ENCODE peak calls at places on chromosomes 12 and 14, in nine cellular contexts. S is Peyer's patch, R is endothelial cell, C is fibroblast of mammary gland, B is choroid plexus epithelial cell, F is RWPE1, L is kidney epithelial cell, M is H9, E is psoas muscle. Q is an unnamed sample.

GRCh38 chr12:109761631-109761950 is 48.0 kb downstream of the FAM222A start:
- DNase-seq in S (no peak), R (no peak), C (no peak), B (no peak), F (no peak), L (no peak), M (peak; percentile 26), E (peak; percentile 23), Q (peak; percentile 11)

GRCh38 chr12:67911293-67911637 is 78.0 kb upstream of the IFNG-AS1 start:
- DNase-seq in S (no peak), R (no peak), C (no peak), B (no peak), F (no peak), L (no peak), M (no peak), E (peak; percentile 45), Q (no peak)

GRCh38 chr14:46490150-46490769 is 161.3 kb downstream of the RPL10L start:
- DNase-seq in S (no peak), R (peak; percentile 44), C (no peak), B (peak; percentile 22), F (peak; percentile 1), L (no peak), M (peak; percentile 40), E (no peak), Q (no peak)

GRCh38 chr14:96268426-96269358 is 12.7 kb downstream of the BDKRB1 start:
- DNase-seq in S (peak; percentile 16), R (no peak), C (peak; percentile 98), B (peak; percentile 93), F (peak; percentile 96), L (peak; percentile 86), M (peak; percentile 19), E (peak; percentile 63), Q (no peak)

GRCh38 chr12:64814432-64814831 is 10.0 kb upstream of the TBC1D30 start:
- DNase-seq in S (no peak), R (no peak), C (no peak), B (no peak), F (no peak), L (no peak), M (no peak), E (no peak), Q (no peak)

GRCh38 chr14:103281496-103282231 is 52.4 kb upstream of the EIF5 start:
- DNase-seq in S (no peak), R (peak; percentile 56), C (peak; percentile 49), B (peak; percentile 79), F (peak; percentile 50), L (no peak), M (peak; percentile 81), E (no peak), Q (no peak)

GRCh38 chr12:105485926-105486325 is 155.4 kb downstream of the C12orf75 start:
- DNase-seq in S (no peak), R (no peak), C (no peak), B (peak; percentile 40), F (no peak), L (no peak), M (no peak), E (no peak), Q (no peak)

GRCh38 chr12:68521321-68521839 is 89.3 kb upstream of the RAP1B start:
- DNase-seq in S (no peak), R (no peak), C (peak; percentile 80), B (peak; percentile 91), F (peak; percentile 55), L (peak; percentile 55), M (no peak), E (no peak), Q (no peak)

GRCh38 chr12:101777476-101777875 is 38.2 kb upstream of the SYCP3 start:
- DNase-seq in S (no peak), R (no peak), C (no peak), B (no peak), F (no peak), L (no peak), M (no peak), E (no peak), Q (no peak)

GRCh38 chr14:101229666-101230065 is 326.1 kb upstream of the RTL1 start:
- DNase-seq in S (no peak), R (no peak), C (no peak), B (no peak), F (no peak), L (no peak), M (peak; percentile 25), E (peak; percentile 17), Q (no peak)

GRCh38 chr14:38116895-38117294 is 90.8 kb upstream of the SSTR1 start:
- DNase-seq in S (no peak), R (no peak), C (no peak), B (no peak), F (no peak), L (no peak), M (no peak), E (no peak), Q (no peak)

GRCh38 chr14:80781968-80782367 is 159.6 kb downstream of the CEP128 start:
- DNase-seq in S (no peak), R (no peak), C (peak; percentile 42), B (peak; percentile 53), F (no peak), L (peak; percentile 58), M (no peak), E (no peak), Q (no peak)

GRCh38 chr12:47754126-47754525 is 4.6 kb downstream of the RAPGEF3 start:
- DNase-seq in S (no peak), R (no peak), C (no peak), B (no peak), F (peak; percentile 63), L (no peak), M (no peak), E (no peak), Q (no peak)

GRCh38 chr12:49683604-49684309 is 23.4 kb downstream of the FMNL3 start:
- DNase-seq in S (no peak), R (no peak), C (no peak), B (no peak), F (no peak), L (no peak), M (no peak), E (no peak), Q (no peak)

GRCh38 chr12:39390752-39391151 is 52.2 kb downstream of the KIF21A start:
- DNase-seq in S (no peak), R (no peak), C (no peak), B (no peak), F (no peak), L (no peak), M (no peak), E (no peak), Q (no peak)

GRCh38 chr14:103890836-103891666 is 37.2 kb upstream of the TDRD9 start:
- DNase-seq in S (no peak), R (no peak), C (no peak), B (no peak), F (no peak), L (no peak), M (no peak), E (no peak), Q (no peak)

GRCh38 chr12:119302334-119303132 is 32.0 kb upstream of the CCDC60 start:
- DNase-seq in S (no peak), R (no peak), C (no peak), B (no peak), F (no peak), L (no peak), M (no peak), E (no peak), Q (no peak)

GRCh38 chr14:29016050-29016900 is 249.7 kb downstream of the FOXG1 start:
- DNase-seq in S (no peak), R (peak; percentile 68), C (peak; percentile 60), B (peak; percentile 74), F (peak; percentile 9), L (no peak), M (peak; percentile 78), E (no peak), Q (no peak)

GRCh38 chr14:81169711-81170103 is 51.1 kb downstream of the GTF2A1 start:
- DNase-seq in S (peak; percentile 48), R (no peak), C (peak; percentile 31), B (peak; percentile 13), F (no peak), L (no peak), M (peak; percentile 34), E (peak; percentile 84), Q (no peak)

GRCh38 chr14:24307575-24308341 is at the start of gene CIDEB:
- DNase-seq in S (peak; percentile 63), R (peak; percentile 78), C (peak; percentile 60), B (peak; percentile 66), F (peak; percentile 63), L (no peak), M (peak; percentile 68), E (no peak), Q (no peak)

GRCh38 chr12:70190252-70191010 is 52.8 kb upstream of the CNOT2 start:
- DNase-seq in S (no peak), R (no peak), C (peak; percentile 40), B (peak; percentile 42), F (peak; percentile 4), L (no peak), M (no peak), E (no peak), Q (no peak)

GRCh38 chr14:75976838-75977237 is 5.0 kb downstream of the TGFB3 start:
- DNase-seq in S (no peak), R (no peak), C (no peak), B (no peak), F (no peak), L (no peak), M (no peak), E (no peak), Q (no peak)
- TF ChIP-seq CTCF in S (no peak), R (no peak), C (no peak), B (no peak), F (no peak), L (no peak), M (no peak), E (no peak), Q (no peak)

GRCh38 chr14:93582516-93582915 is 151.8 kb downstream of the UNC79 start:
- DNase-seq in S (no peak), R (no peak), C (no peak), B (no peak), F (no peak), L (no peak), M (no peak), E (no peak), Q (no peak)

GRCh38 chr14:93592786-93593185 is 162.0 kb downstream of the UNC79 start:
- DNase-seq in S (no peak), R (no peak), C (no peak), B (no peak), F (no peak), L (no peak), M (no peak), E (no peak), Q (no peak)

GRCh38 chr14:93587330-93587729 is 156.6 kb downstream of the UNC79 start:
- DNase-seq in S (no peak), R (no peak), C (no peak), B (no peak), F (peak; percentile 4), L (no peak), M (no peak), E (no peak), Q (no peak)
- TF ChIP-seq CTCF in S (no peak), R (no peak), C (no peak), B (no peak), F (no peak), L (no peak), M (no peak), E (no peak), Q (no peak)

GRCh38 chr12:92927055-92927435 is 2.0 kb downstream of the EEA1 start:
- DNase-seq in S (no peak), R (no peak), C (peak; percentile 62), B (peak; percentile 43), F (no peak), L (no peak), M (no peak), E (no peak), Q (peak; percentile 22)
- TF ChIP-seq CTCF in S (no peak), R (no peak), C (peak; percentile 15), B (peak; percentile 37), F (no peak), L (peak; percentile 20), M (peak; percentile 44), E (peak; percentile 26), Q (no peak)

GRCh38 chr14:65286443-65286842 is 126.1 kb upstream of the FUT8 start:
- DNase-seq in S (peak; percentile 59), R (no peak), C (peak; percentile 42), B (no peak), F (no peak), L (no peak), M (no peak), E (no peak), Q (no peak)
- TF ChIP-seq CTCF in S (no peak), R (peak; percentile 15), C (peak; percentile 31), B (peak; percentile 40), F (no peak), L (no peak), M (peak; percentile 49), E (no peak), Q (no peak)

Q was measured in natural killer cell.